ENCODE peak calls at places on chromosome 3, in ten cellular contexts. Z is KBM-7, C is OCI-M1, G is mesendoderm, E is hepatocyte, L is iPS-NIHi11, O is RPMI7951, R is left ventricle myocardium inferior, T is EH, M is iPS DF 6.9. W is an unnamed sample.

GRCh38 chr3:192042116-192042515 is 581.2 kb downstream of the PYDC2 start:
- DNase-seq in Z (no peak), C (no peak), G (no peak), E (no peak), L (no peak), O (no peak), R (no peak), T (no peak), M (no peak), W (no peak)

GRCh38 chr3:159252274-159252673 is 450.4 kb downstream of the MFSD1 start:
- DNase-seq in Z (no peak), C (no peak), G (no peak), E (no peak), L (no peak), O (peak; percentile 75), R (no peak), T (peak; percentile 88), M (no peak), W (no peak)

GRCh38 chr3:137572931-137573330 is 191.2 kb upstream of the SOX14 start:
- DNase-seq in Z (no peak), C (no peak), G (no peak), E (no peak), L (no peak), O (no peak), R (no peak), T (no peak), M (no peak), W (no peak)

GRCh38 chr3:36763850-36764703 is at the start of gene DCLK3:
- DNase-seq in Z (peak; percentile 2), C (no peak), G (peak; percentile 26), E (peak; percentile 37), L (peak; percentile 71), O (no peak), R (no peak), T (no peak), M (no peak), W (no peak)

GRCh38 chr3:184343200-184343876 is 5.9 kb downstream of the FAM131A start:
- DNase-seq in Z (no peak), C (no peak), G (no peak), E (no peak), L (no peak), O (peak; percentile 35), R (no peak), T (peak; percentile 41), M (no peak), W (no peak)

GRCh38 chr3:59641169-59641914 is 591.5 kb upstream of the CFAP20DC start:
- DNase-seq in Z (no peak), C (no peak), G (no peak), E (no peak), L (no peak), O (no peak), R (peak; percentile 29), T (peak; percentile 2), M (no peak), W (no peak)

GRCh38 chr3:38458796-38459498 is 5.3 kb downstream of the ACVR2B start:
- DNase-seq in Z (no peak), C (no peak), G (no peak), E (no peak), L (peak; percentile 76), O (peak; percentile 34), R (no peak), T (peak; percentile 30), M (no peak), W (no peak)

GRCh38 chr3:14458434-14459280 is 56.3 kb downstream of the SLC6A6 start:
- DNase-seq in Z (no peak), C (no peak), G (no peak), E (no peak), L (no peak), O (no peak), R (no peak), T (no peak), M (no peak), W (no peak)

GRCh38 chr3:100777271-100777670 is 68.0 kb downstream of the TFG start:
- DNase-seq in Z (no peak), C (no peak), G (no peak), E (peak; percentile 6), L (no peak), O (no peak), R (no peak), T (peak; percentile 76), M (no peak), W (no peak)

GRCh38 chr3:169171739-169172138 is 491.8 kb downstream of the MECOM start:
- DNase-seq in Z (no peak), C (no peak), G (no peak), E (no peak), L (no peak), O (no peak), R (no peak), T (no peak), M (no peak), W (no peak)

GRCh38 chr3:9947025-9947995 is 4.9 kb downstream of the PRRT3 start:
- DNase-seq in Z (no peak), C (no peak), G (peak; percentile 88), E (peak; percentile 86), L (peak; percentile 85), O (peak; percentile 88), R (peak; percentile 72), T (peak; percentile 80), M (no peak), W (peak; percentile 72)

GRCh38 chr3:44065311-44065710 is 176.4 kb upstream of the TOPAZ1 start:
- DNase-seq in Z (no peak), C (no peak), G (no peak), E (no peak), L (no peak), O (peak; percentile 73), R (no peak), T (peak; percentile 22), M (no peak), W (no peak)

GRCh38 chr3:88626426-88627120 is 476.8 kb downstream of the C3orf38 start:
- DNase-seq in Z (no peak), C (no peak), G (no peak), E (no peak), L (no peak), O (no peak), R (no peak), T (no peak), M (no peak), W (no peak)

GRCh38 chr3:50665603-50666115 is 9.1 kb upstream of the DOCK3 start:
- DNase-seq in Z (peak; percentile 49), C (peak; percentile 34), G (no peak), E (no peak), L (no peak), O (no peak), R (no peak), T (no peak), M (no peak), W (no peak)

GRCh38 chr3:134640872-134641470 is 9.9 kb downstream of the KY start:
- DNase-seq in Z (peak; percentile 85), C (peak; percentile 21), G (peak; percentile 97), E (peak; percentile 63), L (peak; percentile 69), O (peak; percentile 31), R (no peak), T (peak; percentile 48), M (peak; percentile 37), W (no peak)

GRCh38 chr3:110576962-110577361 is 494.7 kb upstream of the NECTIN3 start:
- DNase-seq in Z (no peak), C (peak; percentile 10), G (peak; percentile 95), E (peak; percentile 20), L (peak; percentile 59), O (peak; percentile 93), R (no peak), T (peak; percentile 98), M (peak; percentile 78), W (peak; percentile 86)

GRCh38 chr3:38136807-38137614 is at the start of gene ACAA1:
- DNase-seq in Z (peak; percentile 99), C (peak; percentile 99), G (peak; percentile 100), E (peak; percentile 100), L (peak; percentile 95), O (peak; percentile 99), R (peak; percentile 100), T (peak; percentile 99), M (peak; percentile 99), W (peak; percentile 99)

GRCh38 chr3:101623656-101624055 is 49.7 kb downstream of the PCNP start:
- DNase-seq in Z (no peak), C (no peak), G (no peak), E (no peak), L (no peak), O (no peak), R (no peak), T (no peak), M (no peak), W (no peak)

GRCh38 chr3:8963137-8963853 is at the start of gene RAD18:
- DNase-seq in Z (peak; percentile 92), C (peak; percentile 98), G (peak; percentile 95), E (peak; percentile 96), L (peak; percentile 95), O (peak; percentile 89), R (peak; percentile 90), T (peak; percentile 90), M (peak; percentile 84), W (peak; percentile 90)

GRCh38 chr3:133038089-133038730 is at the start of gene TMEM108:
- DNase-seq in Z (no peak), C (peak; percentile 93), G (peak; percentile 94), E (peak; percentile 91), L (peak; percentile 97), O (peak; percentile 66), R (peak; percentile 78), T (peak; percentile 55), M (peak; percentile 85), W (no peak)

GRCh38 chr3:79985866-79986265 is 218.1 kb upstream of the ROBO1 start:
- DNase-seq in Z (no peak), C (no peak), G (no peak), E (no peak), L (no peak), O (no peak), R (no peak), T (no peak), M (no peak), W (no peak)

GRCh38 chr3:114452176-114452744 is 158.4 kb downstream of the TIGIT start:
- DNase-seq in Z (no peak), C (no peak), G (no peak), E (no peak), L (no peak), O (no peak), R (no peak), T (no peak), M (no peak), W (no peak)

GRCh38 chr3:47715928-47716327 is 65.8 kb downstream of the SMARCC1 start:
- DNase-seq in Z (no peak), C (no peak), G (no peak), E (no peak), L (no peak), O (peak; percentile 85), R (no peak), T (peak; percentile 78), M (no peak), W (no peak)

GRCh38 chr3:157127831-157128767 is 31.8 kb downstream of the CCNL1 start:
- DNase-seq in Z (no peak), C (peak; percentile 78), G (peak; percentile 86), E (peak; percentile 88), L (no peak), O (peak; percentile 99), R (no peak), T (peak; percentile 83), M (no peak), W (peak; percentile 97)

GRCh38 chr3:9673082-9673481 is 23.8 kb downstream of the MTMR14 start:
- DNase-seq in Z (no peak), C (no peak), G (no peak), E (no peak), L (no peak), O (peak; percentile 35), R (no peak), T (peak; percentile 58), M (no peak), W (no peak)

GRCh38 chr3:17910922-17911321 is 168.5 kb upstream of the TBC1D5 start:
- DNase-seq in Z (peak; percentile 49), C (no peak), G (no peak), E (no peak), L (no peak), O (no peak), R (no peak), T (no peak), M (no peak), W (no peak)

GRCh38 chr3:128311441-128311844 is 155.2 kb downstream of the DNAJB8 start:
- DNase-seq in Z (no peak), C (no peak), G (no peak), E (no peak), L (no peak), O (no peak), R (peak; percentile 71), T (no peak), M (no peak), W (no peak)

GRCh38 chr3:45547202-45547701 is 47.3 kb upstream of the LIMD1 start:
- DNase-seq in Z (peak; percentile 34), C (no peak), G (no peak), E (no peak), L (no peak), O (peak; percentile 54), R (no peak), T (no peak), M (no peak), W (no peak)